ENCODE peak calls at places on chromosomes 11 and 22, in eight cellular contexts. Z is breast epithelium, Q is suprapubic skin, E is prostate gland, A is HCT116, N is transverse colon, S is endothelial cell of umbilical vein, U is HL-60. P is an unnamed sample.

GRCh38 chr11:124656759-124657627 is 16.5 kb downstream of the SIAE start:
- DNase-seq in Q (no peak), A (no peak), N (no peak), Z (no peak), S (no peak), E (no peak), U (no peak), P (no peak)

GRCh38 chr11:8558436-8558835 is 35.6 kb downstream of the STK33 start:
- DNase-seq in U (no peak), A (no peak), E (no peak), Q (no peak), N (no peak), S (no peak), Z (no peak), P (no peak)

GRCh38 chr22:45882881-45883810 is 93.8 kb downstream of the WNT7B start:
- DNase-seq in E (no peak), A (no peak), N (no peak), Z (no peak), S (no peak), U (no peak), Q (peak; percentile 58), P (no peak)

GRCh38 chr22:36815558-36816337 is 1.1 kb downstream of the PVALB start:
- DNase-seq in Z (no peak), U (no peak), A (no peak), E (no peak), S (no peak), N (no peak), Q (no peak), P (no peak)

GRCh38 chr22:23383491-23384450 is 196.3 kb downstream of the IGLL1 start:
- DNase-seq in S (no peak), U (peak; percentile 2), A (no peak), N (no peak), Z (no peak), E (no peak), Q (no peak), P (no peak)

GRCh38 chr11:15901046-15901445 is 455.3 kb downstream of the SOX6 start:
- DNase-seq in U (no peak), E (no peak), N (no peak), Z (no peak), Q (no peak), A (no peak), S (no peak), P (no peak)

GRCh38 chr22:29040385-29041275 is 21.0 kb downstream of the C22orf31 start:
- DNase-seq in A (peak; percentile 73), Q (no peak), E (peak; percentile 73), S (peak; percentile 83), U (peak; percentile 71), N (peak; percentile 66), Z (peak; percentile 61), P (no peak)

GRCh38 chr11:107490836-107491235 is 33.2 kb upstream of the CWF19L2 start:
- DNase-seq in A (no peak), S (no peak), E (no peak), Z (no peak), Q (no peak), U (no peak), N (no peak), P (no peak)

GRCh38 chr11:98455500-98456186 is 565.1 kb upstream of the CNTN5 start:
- DNase-seq in N (no peak), U (no peak), S (no peak), Q (no peak), Z (no peak), E (no peak), A (no peak), P (no peak)

GRCh38 chr22:37638351-37639069 is 959 bp upstream of the SH3BP1 start:
- DNase-seq in Q (no peak), S (no peak), E (no peak), N (peak; percentile 85), A (no peak), U (no peak), Z (no peak), P (no peak)

GRCh38 chr11:67999704-68000103 is 4.2 kb downstream of the UNC93B1 start:
- DNase-seq in A (no peak), Q (no peak), S (no peak), N (no peak), U (no peak), Z (no peak), E (no peak), P (no peak)

GRCh38 chr22:29689872-29690213 is 30.0 kb upstream of the CABP7 start:
- DNase-seq in E (peak; percentile 49), S (peak; percentile 43), N (peak; percentile 58), Q (no peak), A (no peak), U (peak; percentile 46), Z (no peak), P (no peak)

GRCh38 chr11:12075822-12076821 is 34.3 kb upstream of the MICAL2 start:
- DNase-seq in N (peak; percentile 46), U (no peak), E (no peak), A (no peak), Z (peak; percentile 57), Q (peak; percentile 66), S (no peak), P (no peak)

GRCh38 chr11:77400775-77401469 is 73.0 kb downstream of the PAK1 start:
- DNase-seq in E (peak; percentile 10), N (no peak), S (no peak), Q (no peak), A (no peak), Z (no peak), U (no peak), P (no peak)

GRCh38 chr22:50182176-50183081 is 3.3 kb upstream of the TRABD start:
- DNase-seq in N (peak; percentile 66), E (peak; percentile 80), Z (peak; percentile 80), Q (no peak), S (no peak), U (no peak), A (no peak), P (no peak)
- TF ChIP-seq POLR2AphosphoS5 in N (no peak), E (peak; percentile 58), Z (no peak), Q (no peak), S (no peak), U (no peak), A (no peak), P (no peak)

GRCh38 chr11:95684170-95684569 is 105.4 kb downstream of the FAM76B start:
- DNase-seq in N (no peak), E (no peak), Q (no peak), S (no peak), A (no peak), Z (no peak), U (no peak), P (no peak)

GRCh38 chr11:95676280-95676679 is 113.3 kb downstream of the FAM76B start:
- DNase-seq in A (no peak), Z (no peak), E (no peak), Q (no peak), N (no peak), S (no peak), U (peak; percentile 17), P (no peak)

GRCh38 chr11:95678988-95679387 is 110.6 kb downstream of the FAM76B start:
- DNase-seq in Z (no peak), E (no peak), S (no peak), Q (no peak), U (no peak), A (no peak), N (no peak), P (no peak)

GRCh38 chr11:95682552-95682951 is 107.0 kb downstream of the FAM76B start:
- DNase-seq in E (no peak), N (no peak), Z (no peak), S (peak; percentile 92), A (no peak), U (no peak), Q (no peak), P (no peak)

DNA sequence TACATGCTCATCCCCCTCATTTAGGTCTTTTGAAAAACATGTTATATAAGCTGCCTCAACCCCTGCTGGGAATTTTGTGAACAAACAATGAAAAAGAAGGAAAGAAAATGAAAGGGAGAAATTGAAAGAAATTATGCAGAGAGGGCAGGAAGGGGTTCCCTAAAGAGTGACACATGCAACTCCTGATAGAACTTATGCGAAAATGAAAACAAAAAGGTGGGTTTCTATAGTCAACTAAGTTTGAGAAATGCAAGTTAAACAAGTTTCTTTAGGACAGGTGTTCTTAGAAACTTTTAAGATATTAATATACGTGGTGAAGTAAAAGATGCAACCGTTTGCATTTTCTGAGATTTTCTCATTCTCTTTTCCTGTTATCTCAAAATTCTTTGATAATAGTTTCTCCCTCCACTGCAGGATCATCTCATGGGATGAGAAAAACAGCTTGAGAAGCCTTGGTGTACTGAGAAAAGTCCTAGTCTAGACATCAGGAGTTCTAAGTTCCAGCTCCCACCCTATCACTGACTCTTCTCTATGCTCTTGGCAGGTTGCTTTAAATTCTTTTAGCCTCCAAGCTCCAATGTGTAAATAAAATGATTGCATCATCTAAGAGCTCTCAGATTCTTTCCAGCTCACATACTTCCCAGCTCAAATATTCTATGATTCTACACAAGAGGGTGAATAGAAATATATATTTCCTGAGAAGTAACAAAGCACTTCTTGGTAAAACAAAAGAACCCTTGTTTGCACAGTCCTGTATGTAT is 109.2 kb downstream of the FAM76B start:
- DNase-seq in Q (no peak), S (peak; percentile 29), Z (no peak), E (peak; percentile 19), A (no peak), U (no peak), N (no peak), P (no peak)
- TF ChIP-seq POLR2AphosphoS5 in Q (no peak), S (no peak), Z (no peak), E (peak; percentile 63), A (no peak), U (no peak), N (no peak), P (no peak)

DNA sequence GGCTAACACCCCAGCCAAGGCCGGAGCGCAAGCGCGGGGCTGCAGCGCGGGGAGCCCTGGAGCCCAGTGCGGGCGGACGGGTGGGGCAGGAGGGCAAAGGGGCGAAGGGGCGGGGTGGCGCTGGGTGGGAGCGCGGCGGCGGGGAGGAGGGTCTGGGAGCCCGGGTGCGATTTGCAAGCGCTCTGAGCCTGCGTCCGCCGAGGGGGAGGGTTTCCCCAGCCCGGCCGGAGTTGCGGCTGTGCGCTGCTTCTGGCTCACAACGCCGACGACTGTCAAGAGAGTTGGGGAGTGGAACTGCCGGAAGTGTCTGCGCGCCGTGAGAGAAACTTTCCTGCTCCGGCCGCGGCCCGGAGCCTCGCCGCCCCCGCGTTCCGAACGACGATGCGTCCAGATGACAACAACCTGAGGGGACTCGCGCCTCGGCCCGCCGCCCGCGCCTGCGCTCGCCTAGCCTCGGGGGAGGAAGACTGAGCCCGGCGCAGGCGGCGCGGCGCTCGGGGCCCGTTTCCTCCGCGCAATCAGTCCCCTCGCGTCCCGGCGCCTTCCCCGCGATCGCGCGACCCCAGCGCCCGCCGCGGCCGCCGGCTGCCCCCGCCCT is at the start of gene ARHGAP42:
- DNase-seq in Q (peak; percentile 77), A (no peak), U (peak; percentile 30), S (peak; percentile 61), E (peak; percentile 49), Z (no peak), N (peak; percentile 77), P (peak; percentile 57)
- TF ChIP-seq POLR2AphosphoS5 in Q (peak; percentile 34), A (no peak), U (no peak), S (no peak), E (no peak), Z (peak; percentile 39), N (peak; percentile 70), P (no peak)

GRCh38 chr11:47425611-47426010 is 628 bp downstream of the PSMC3 start:
- DNase-seq in Q (no peak), A (no peak), E (no peak), N (no peak), Z (no peak), S (no peak), U (no peak), P (no peak)

GRCh38 chr11:47430524-47430923 is 4.3 kb upstream of the PSMC3 start:
- DNase-seq in A (no peak), E (no peak), S (no peak), N (no peak), U (no peak), Z (no peak), Q (no peak), P (no peak)

GRCh38 chr11:47431356-47432083 is 5.3 kb upstream of the PSMC3 start:
- DNase-seq in A (no peak), Q (no peak), Z (no peak), U (no peak), E (no peak), S (no peak), N (no peak), P (no peak)

GRCh38 chr11:47426062-47426956 is at the start of gene PSMC3:
- DNase-seq in S (peak; percentile 97), Q (peak; percentile 99), U (peak; percentile 97), A (peak; percentile 88), Z (peak; percentile 98), E (peak; percentile 98), N (peak; percentile 99), P (peak; percentile 92)
- TF ChIP-seq POLR2AphosphoS5 in S (peak; percentile 75), Q (peak; percentile 3), U (peak; percentile 83), A (peak; percentile 71), Z (peak; percentile 78), E (peak; percentile 92), N (peak; percentile 63), P (peak; percentile 91)